ENCODE peak calls at places on chromosome 18, in six cellular contexts. A is activated CD8-positive, alpha-beta memory T cell treated with anti-CD3 and anti-CD28 coated beads, Interleukin-2, amount 50 U/mL, for 48 hours; B is HS-5; U is iPS-NIHi11; V is AG10803; E is Peyer's patch. G is an unnamed sample.

GRCh38 chr18:58584219-58585127 is 44.4 kb downstream of the ALPK2 start:
- DNase-seq in A (no peak), B (no peak), U (peak; percentile 67), V (peak; percentile 92), E (no peak), G (no peak)

GRCh38 chr18:2188258-2188657 is 383.0 kb downstream of the METTL4 start:
- DNase-seq in A (no peak), B (no peak), U (no peak), V (no peak), E (no peak), G (no peak)

GRCh38 chr18:11859903-11860407 is 8.7 kb downstream of the CHMP1B start:
- DNase-seq in A (no peak), B (peak; percentile 67), U (no peak), V (peak; percentile 48), E (no peak), G (no peak)

GRCh38 chr18:5158171-5158570 is 38.9 kb downstream of the AKAIN1 start:
- DNase-seq in A (no peak), B (no peak), U (no peak), V (no peak), E (no peak), G (no peak)

GRCh38 chr18:3541549-3542386 is 91.8 kb downstream of the TGIF1 start:
- DNase-seq in A (no peak), B (no peak), U (no peak), V (no peak), E (no peak), G (no peak)

GRCh38 chr18:23827681-23828080 is 138.4 kb downstream of the LAMA3 start:
- DNase-seq in A (no peak), B (no peak), U (no peak), V (no peak), E (no peak), G (no peak)

GRCh38 chr18:6010284-6010683 is 115.0 kb upstream of the TMEM200C start:
- DNase-seq in A (no peak), B (no peak), U (no peak), V (no peak), E (no peak), G (no peak)

GRCh38 chr18:25875574-25875973 is 214.8 kb downstream of the SS18 start:
- DNase-seq in A (no peak), B (no peak), U (no peak), V (no peak), E (no peak), G (no peak)

GRCh38 chr18:7902399-7902839 is 335.3 kb downstream of the PTPRM start:
- DNase-seq in A (no peak), B (no peak), U (no peak), V (peak; percentile 31), E (no peak), G (no peak)